ENCODE peak calls at places on chromosomes 6 and 20, in four cellular contexts. One of them, this sample, is unnamed. For H3K36me3, the result is how much of the 10 kb centered on the place peaks cover.

GRCh38 chr20:1150218-1150617 is 31.8 kb downstream of the PSMF1 start:
- DNase-seq in upper lobe of left lung: no peak
- DNase-seq in transverse colon: no peak
- DNase-seq in ovary: no peak
- DNase-seq in this sample: no peak

GRCh38 chr6:160788806-160789205 is 86.8 kb downstream of the PLG start:
- DNase-seq in upper lobe of left lung: no peak
- DNase-seq in transverse colon: no peak
- DNase-seq in ovary: no peak
- DNase-seq in this sample: no peak

GRCh38 chr6:27736686-27737085 is 175.5 kb downstream of the OR2B2 start:
- DNase-seq in upper lobe of left lung: no peak
- DNase-seq in transverse colon: no peak
- DNase-seq in ovary: no peak
- DNase-seq in this sample: no peak

GRCh38 chr6:46044876-46045617 is 29.4 kb upstream of the CLIC5 start:
- DNase-seq in upper lobe of left lung: peak
- DNase-seq in transverse colon: no peak
- DNase-seq in ovary: no peak
- DNase-seq in this sample: peak

GRCh38 chr20:63973636-63974401 is 4.1 kb upstream of the ZNF512B start:
- DNase-seq in upper lobe of left lung: peak
- DNase-seq in transverse colon: peak
- DNase-seq in ovary: peak
- DNase-seq in this sample: peak

GRCh38 chr6:35168461-35168861 is 27.3 kb upstream of the TCP11 start:
- DNase-seq in upper lobe of left lung: no peak
- DNase-seq in transverse colon: no peak
- DNase-seq in ovary: no peak
- DNase-seq in this sample: no peak

GRCh38 chr20:51128198-51128597 is 105.3 kb upstream of the KCNG1 start:
- DNase-seq in upper lobe of left lung: no peak
- DNase-seq in transverse colon: no peak
- DNase-seq in ovary: no peak
- DNase-seq in this sample: no peak

GRCh38 chr20:63355781-63356295 is 5.3 kb downstream of the CHRNA4 start:
- DNase-seq in upper lobe of left lung: no peak
- DNase-seq in transverse colon: no peak
- DNase-seq in ovary: no peak
- DNase-seq in this sample: no peak

GRCh38 chr6:155084431-155085123 is 89.5 kb downstream of the TIAM2 start:
- DNase-seq in upper lobe of left lung: no peak
- DNase-seq in transverse colon: no peak
- DNase-seq in ovary: no peak
- DNase-seq in this sample: no peak

GRCh38 chr6:139457482-139457881 is 83.0 kb upstream of the CITED2 start:
- DNase-seq in upper lobe of left lung: no peak
- DNase-seq in transverse colon: no peak
- DNase-seq in ovary: no peak
- DNase-seq in this sample: no peak

GRCh38 chr6:170134077-170135040 is 156.5 kb downstream of the DLL1 start:
- DNase-seq in upper lobe of left lung: peak
- DNase-seq in transverse colon: no peak
- DNase-seq in ovary: peak
- DNase-seq in this sample: peak

GRCh38 chr20:57904706-57905105 is 194.9 kb upstream of the PMEPA1 start:
- DNase-seq in upper lobe of left lung: no peak
- DNase-seq in transverse colon: no peak
- DNase-seq in ovary: no peak
- DNase-seq in this sample: no peak

GRCh38 chr6:6707143-6707542 is 118.6 kb downstream of the LY86 start:
- DNase-seq in upper lobe of left lung: peak
- DNase-seq in transverse colon: no peak
- DNase-seq in ovary: no peak
- DNase-seq in this sample: no peak

GRCh38 chr6:43945778-43946100 is 175.7 kb downstream of the VEGFA start:
- DNase-seq in upper lobe of left lung: no peak
- DNase-seq in transverse colon: no peak
- DNase-seq in ovary: no peak
- DNase-seq in this sample: no peak

GRCh38 chr6:8192067-8192466 is 89.7 kb upstream of the EEF1E1 start:
- DNase-seq in upper lobe of left lung: no peak
- DNase-seq in transverse colon: no peak
- DNase-seq in ovary: no peak
- DNase-seq in this sample: no peak

GRCh38 chr6:157761331-157761921 is 61.6 kb upstream of the SNX9 start:
- DNase-seq in upper lobe of left lung: no peak
- DNase-seq in transverse colon: no peak
- DNase-seq in ovary: no peak
- DNase-seq in this sample: no peak

GRCh38 chr6:109660526-109660925 is 30.5 kb downstream of the AK9 start:
- DNase-seq in upper lobe of left lung: no peak
- DNase-seq in transverse colon: no peak
- DNase-seq in ovary: no peak
- DNase-seq in this sample: no peak

GRCh38 chr6:75143186-75143585 is 62.7 kb downstream of the COL12A1 start:
- DNase-seq in upper lobe of left lung: no peak
- DNase-seq in transverse colon: no peak
- DNase-seq in ovary: no peak
- DNase-seq in this sample: no peak

GRCh38 chr20:1275919-1276318 is 9.8 kb downstream of the SNPH start:
- DNase-seq in upper lobe of left lung: no peak
- DNase-seq in transverse colon: no peak
- DNase-seq in ovary: no peak
- DNase-seq in this sample: no peak

DNA sequence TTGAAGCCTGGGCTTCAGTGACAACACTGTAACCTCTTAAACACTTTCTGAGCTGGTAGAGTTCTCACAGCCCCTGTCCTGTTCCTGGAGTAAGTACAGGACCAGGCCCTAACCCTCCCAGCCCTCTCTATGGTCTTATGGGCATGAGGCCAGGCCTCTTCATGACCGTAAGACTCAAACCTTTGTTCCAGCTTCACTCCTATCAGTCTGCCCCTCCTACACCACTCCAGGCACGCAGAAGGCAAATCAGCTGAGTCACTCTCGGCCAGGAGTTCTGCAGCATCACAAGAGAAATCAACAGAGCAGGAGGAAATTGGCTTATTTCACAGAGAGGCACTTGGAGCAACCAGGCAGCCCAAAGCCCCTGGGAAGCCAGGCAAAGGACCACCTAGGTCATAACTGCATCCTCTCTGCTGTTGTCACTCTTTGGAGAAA is 25.3 kb upstream of the CHD6 start:
- DNase-seq in upper lobe of left lung: peak
- DNase-seq in transverse colon: peak
- DNase-seq in ovary: peak
- DNase-seq in this sample: no peak
- TF ChIP-seq EP300 in upper lobe of left lung: peak
- TF ChIP-seq EP300 in transverse colon: no peak
- TF ChIP-seq EP300 in ovary: no peak
- TF ChIP-seq EP300 in this sample: no peak

DNA sequence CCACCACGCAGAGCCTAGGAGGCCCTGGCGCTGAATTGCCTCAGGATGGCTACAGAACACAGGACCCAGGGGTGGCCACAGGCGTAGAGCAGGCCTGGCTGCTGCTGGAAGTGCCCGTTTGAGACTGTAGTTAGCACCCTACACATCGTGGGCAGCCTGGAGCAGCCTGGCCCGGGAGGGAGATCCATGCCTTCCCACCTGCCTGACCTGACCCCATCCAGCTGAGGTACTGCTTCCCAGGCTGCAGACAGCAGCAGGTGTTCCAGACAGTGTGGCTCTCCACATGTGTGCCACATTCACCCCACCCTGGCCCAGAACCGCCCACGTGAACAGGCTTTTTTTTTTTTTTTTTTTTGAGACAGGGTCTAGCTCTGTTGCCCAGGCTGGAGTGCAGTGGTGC is 20.9 kb upstream of the MAP1LC3A start:
- DNase-seq in upper lobe of left lung: no peak
- DNase-seq in transverse colon: no peak
- DNase-seq in ovary: no peak
- DNase-seq in this sample: no peak
- H3K36me3 ChIP-seq in upper lobe of left lung: half or more
- H3K36me3 ChIP-seq in transverse colon: under half
- H3K36me3 ChIP-seq in ovary: under half
- H3K36me3 ChIP-seq in this sample: half or more

DNA sequence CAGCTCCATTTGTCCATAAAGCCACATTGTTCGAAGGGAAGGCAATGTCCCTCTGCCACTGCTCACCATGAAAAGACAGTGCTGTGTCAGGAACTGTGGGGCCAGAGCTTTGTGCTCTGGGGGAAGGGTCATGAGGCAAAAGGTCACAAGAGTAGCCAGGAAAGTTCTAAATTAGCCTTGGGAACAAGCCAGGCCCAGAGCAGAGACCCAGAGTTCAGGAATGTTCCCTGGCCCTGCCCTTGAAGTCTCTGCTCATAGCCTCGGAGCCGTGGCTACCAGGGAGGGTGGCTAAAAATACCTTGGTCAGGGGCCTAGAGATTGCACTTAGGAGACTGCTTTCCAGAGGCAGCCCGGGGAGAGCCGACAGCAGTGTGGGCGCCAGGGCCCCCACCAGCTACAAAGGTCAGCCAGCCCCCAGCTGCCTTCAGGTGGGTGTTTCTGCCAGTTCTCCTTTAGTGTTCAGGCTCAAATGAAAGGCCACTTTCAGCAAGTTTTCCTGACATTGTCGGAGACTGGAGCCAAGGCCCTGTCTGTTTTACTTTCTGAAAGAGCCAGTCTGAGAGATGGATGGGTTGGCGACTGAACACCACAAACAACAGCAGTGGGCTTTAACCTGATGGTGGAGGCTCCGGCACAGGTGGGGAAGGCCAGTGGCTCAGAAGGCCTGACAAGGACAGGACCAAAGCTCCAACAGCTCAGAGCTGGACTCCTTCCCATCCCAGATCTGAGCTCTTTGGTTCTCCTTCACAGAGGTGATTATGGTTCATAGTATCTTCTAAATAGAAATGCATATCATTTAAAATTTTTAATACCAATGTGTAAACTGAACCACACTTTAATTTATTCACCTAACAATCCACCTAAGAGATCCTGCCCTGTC is 76.2 kb downstream of the CDH26 start:
- DNase-seq in upper lobe of left lung: no peak
- DNase-seq in transverse colon: no peak
- DNase-seq in ovary: no peak
- DNase-seq in this sample: no peak
- H3K27ac ChIP-seq in upper lobe of left lung: no peak
- H3K27ac ChIP-seq in transverse colon: no peak
- H3K27ac ChIP-seq in ovary: no peak
- H3K27ac ChIP-seq in this sample: no peak

GRCh38 chr20:33711446-33711738 is 8.7 kb downstream of the PXMP4 start:
- DNase-seq in upper lobe of left lung: no peak
- DNase-seq in transverse colon: no peak
- DNase-seq in ovary: no peak
- DNase-seq in this sample: no peak

GRCh38 chr20:33709905-33710541 is 10.1 kb downstream of the PXMP4 start:
- DNase-seq in upper lobe of left lung: peak
- DNase-seq in transverse colon: no peak
- DNase-seq in ovary: no peak
- DNase-seq in this sample: no peak

GRCh38 chr20:33707668-33708067 is 12.4 kb downstream of the PXMP4 start:
- DNase-seq in upper lobe of left lung: no peak
- DNase-seq in transverse colon: no peak
- DNase-seq in ovary: no peak
- DNase-seq in this sample: no peak

GRCh38 chr20:33710681-33711445 is 9.2 kb downstream of the PXMP4 start:
- DNase-seq in upper lobe of left lung: no peak
- DNase-seq in transverse colon: no peak
- DNase-seq in ovary: no peak
- DNase-seq in this sample: no peak

GRCh38 chr20:33709398-33709797 is 10.7 kb downstream of the PXMP4 start:
- DNase-seq in upper lobe of left lung: no peak
- DNase-seq in transverse colon: no peak
- DNase-seq in ovary: no peak
- DNase-seq in this sample: no peak
- TF ChIP-seq EP300 in upper lobe of left lung: no peak
- TF ChIP-seq EP300 in transverse colon: no peak
- TF ChIP-seq EP300 in ovary: no peak
- TF ChIP-seq EP300 in this sample: no peak

GRCh38 chr20:48632017-48632824 is 195.6 kb downstream of the PREX1 start:
- DNase-seq in upper lobe of left lung: no peak
- DNase-seq in transverse colon: no peak
- DNase-seq in ovary: no peak
- DNase-seq in this sample: no peak
- H3K36me3 ChIP-seq in upper lobe of left lung: half or more
- H3K36me3 ChIP-seq in transverse colon: under half
- H3K36me3 ChIP-seq in ovary: under half
- H3K36me3 ChIP-seq in this sample: under half

GRCh38 chr20:17795449-17796095 is 95.8 kb downstream of the BANF2 start:
- DNase-seq in upper lobe of left lung: no peak
- DNase-seq in transverse colon: no peak
- DNase-seq in ovary: no peak
- DNase-seq in this sample: no peak
- H3K27ac ChIP-seq in upper lobe of left lung: peak
- H3K27ac ChIP-seq in transverse colon: peak
- H3K27ac ChIP-seq in ovary: peak
- H3K27ac ChIP-seq in this sample: peak

GRCh38 chr20:36447101-36447500 is 94.2 kb upstream of the MYL9 start:
- DNase-seq in upper lobe of left lung: no peak
- DNase-seq in transverse colon: no peak
- DNase-seq in ovary: no peak
- DNase-seq in this sample: no peak
- TF ChIP-seq EP300 in upper lobe of left lung: no peak
- TF ChIP-seq EP300 in transverse colon: no peak
- TF ChIP-seq EP300 in ovary: no peak
- TF ChIP-seq EP300 in this sample: no peak

GRCh38 chr20:39010496-39010895 is 48.4 kb downstream of the DHX35 start:
- DNase-seq in upper lobe of left lung: no peak
- DNase-seq in transverse colon: no peak
- DNase-seq in ovary: no peak
- DNase-seq in this sample: no peak
- H3K36me3 ChIP-seq in upper lobe of left lung: half or more
- H3K36me3 ChIP-seq in transverse colon: under half
- H3K36me3 ChIP-seq in ovary: under half
- H3K36me3 ChIP-seq in this sample: under half

DNA sequence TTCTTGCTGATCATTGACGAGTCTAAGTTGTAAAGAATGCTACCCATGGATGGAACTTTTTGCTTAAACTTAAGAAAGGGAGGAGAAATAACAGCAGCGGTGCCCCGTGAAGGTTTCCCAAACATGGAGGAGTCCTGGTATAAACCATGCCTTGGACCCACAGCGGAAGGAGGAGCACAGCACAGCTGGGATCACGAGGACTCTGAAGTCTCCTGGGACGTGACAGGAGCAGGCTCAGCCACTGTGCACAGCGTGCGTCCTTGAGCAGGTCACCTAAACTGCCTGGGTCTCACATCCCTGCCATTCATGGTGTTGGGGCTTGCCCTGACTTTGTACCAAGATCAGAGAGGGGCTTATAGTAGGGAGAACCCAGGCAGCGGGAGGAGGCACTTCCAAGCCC is 56.1 kb upstream of the UNC93A start:
- DNase-seq in upper lobe of left lung: no peak
- DNase-seq in transverse colon: no peak
- DNase-seq in ovary: no peak
- DNase-seq in this sample: no peak
- H3K27ac ChIP-seq in upper lobe of left lung: no peak
- H3K27ac ChIP-seq in transverse colon: no peak
- H3K27ac ChIP-seq in ovary: no peak
- H3K27ac ChIP-seq in this sample: no peak

This sample was measured in suprapubic skin.